ENCODE peak calls at places on chromosomes 16 and 17, in five cellular contexts. J is kidney glomerular epithelial cell; H is stimulated activated CD8-positive, alpha-beta memory T cell treated with anti-CD3 and anti-CD28 coated beads, Interleukin-7, amount 100 ng/mL, for 1 hour; U is GM12864; L is pancreas. D is an unnamed sample.
A peak's percentile ranks its signal among the peaks of the same experiment; 100 is the strongest.

GRCh38 chr17:38528101-38528500 is 77.7 kb downstream of the SRCIN1 start:
- DNase-seq in J (no peak), H (no peak), U (no peak), L (no peak), D (no peak)

GRCh38 chr16:86824751-86825310 is 246.5 kb downstream of the FOXL1 start:
- DNase-seq in J (no peak), H (no peak), U (no peak), L (no peak), D (no peak)

GRCh38 chr16:3097266-3097665 is 1.8 kb downstream of the ZSCAN10 start:
- DNase-seq in J (no peak), H (no peak), U (no peak), L (no peak), D (no peak)

GRCh38 chr16:30183961-30184429 is 593 bp downstream of the CORO1A start:
- DNase-seq in J (no peak), H (no peak), U (no peak), L (no peak), D (no peak)

GRCh38 chr17:54452666-54453348 is 447.8 kb upstream of the TOM1L1 start:
- DNase-seq in J (no peak), H (no peak), U (no peak), L (no peak), D (no peak)

GRCh38 chr16:66952430-66953139 is 8.5 kb upstream of the CES3 start:
- DNase-seq in J (no peak), H (no peak), U (no peak), L (no peak), D (no peak)

GRCh38 chr17:58529275-58529674 is 14.8 kb upstream of the MTMR4 start:
- DNase-seq in J (no peak), H (no peak), U (no peak), L (no peak), D (no peak)

GRCh38 chr17:30337393-30337999 is 3.6 kb upstream of the TMIGD1 start:
- DNase-seq in J (no peak), H (no peak), U (no peak), L (no peak), D (no peak)

GRCh38 chr16:85844169-85844481 is 44.6 kb downstream of the COX4I1 start:
- DNase-seq in J (no peak), H (no peak), U (no peak), L (no peak), D (no peak)

GRCh38 chr17:15168379-15168778 is 96.7 kb downstream of the PMP22 start:
- DNase-seq in J (no peak), H (no peak), U (no peak), L (no peak), D (no peak)

GRCh38 chr16:73057369-73058210 is 9.7 kb upstream of the ZFHX3 start:
- DNase-seq in J (no peak), H (no peak), U (no peak), L (no peak), D (no peak)

GRCh38 chr16:78919852-78920251 is 680.7 kb downstream of the MAF start:
- DNase-seq in J (no peak), H (no peak), U (no peak), L (no peak), D (no peak)

GRCh38 chr17:10622610-10623485 is 34.3 kb downstream of the MYH3 start:
- DNase-seq in J (no peak), H (no peak), U (no peak), L (no peak), D (no peak)

GRCh38 chr17:4064366-4064765 is 78.5 kb downstream of the ZZEF1 start:
- DNase-seq in J (no peak), H (no peak), U (no peak), L (no peak), D (no peak)

GRCh38 chr16:89289428-89290395 is 72.2 kb downstream of the ZNF778 start:
- DNase-seq in J (peak; percentile 26), H (peak; percentile 30), U (no peak), L (peak; percentile 58), D (no peak)

GRCh38 chr17:76217081-76217480 is 23.2 kb downstream of the RNF157 start:
- DNase-seq in J (no peak), H (no peak), U (no peak), L (no peak), D (no peak)

GRCh38 chr17:60139438-60140285 is 10.1 kb upstream of the CA4 start:
- DNase-seq in J (peak; percentile 5), H (peak; percentile 27), U (no peak), L (peak; percentile 61), D (no peak)

GRCh38 chr16:12341423-12341822 is 364.9 kb downstream of the SNX29 start:
- DNase-seq in J (no peak), H (no peak), U (no peak), L (no peak), D (no peak)

GRCh38 chr16:75254359-75254837 is 3.0 kb upstream of the BCAR1 start:
- DNase-seq in J (peak; percentile 62), H (no peak), U (no peak), L (no peak), D (no peak)

GRCh38 chr17:74198694-74199093 is 4.8 kb upstream of the RPL38 start:
- DNase-seq in J (no peak), H (no peak), U (no peak), L (no peak), D (no peak)

GRCh38 chr17:42547001-42547461 is 5.7 kb upstream of the HSD17B1 start:
- DNase-seq in J (no peak), H (no peak), U (no peak), L (no peak), D (no peak)

GRCh38 chr17:78168906-78169793 is 769 bp downstream of the SYNGR2 start:
- DNase-seq in J (peak; percentile 40), H (no peak), U (no peak), L (peak; percentile 62), D (no peak)

GRCh38 chr17:64741038-64741641 is 79.0 kb upstream of the SMURF2 start:
- DNase-seq in J (peak; percentile 33), H (no peak), U (no peak), L (peak; percentile 6), D (no peak)

D was measured in epithelial cell of proximal tubule.